ENCODE peak calls at places on chromosomes 1 and 21, in six cellular contexts. W is lung microvascular endothelial cell, T is thyroid gland, L is GM12865, B is ureter, X is RPMI8226. K is an unnamed sample.

GRCh38 chr1:213947200-213947775 is 40.5 kb upstream of the PROX1 start:
- DNase-seq in T (no peak), X (no peak), L (no peak), W (no peak), B (no peak), K (no peak)

GRCh38 chr1:153532161-153532560 is 3.6 kb downstream of the S100A6 start:
- DNase-seq in W (peak), B (no peak), L (no peak), X (peak), T (no peak), K (no peak)

GRCh38 chr1:149917590-149918144 is at the start of gene SV2A:
- DNase-seq in T (peak), B (peak), W (no peak), L (no peak), X (no peak), K (no peak)

GRCh38 chr21:16775056-16775455 is 737.8 kb upstream of the CXADR start:
- DNase-seq in L (no peak), X (no peak), B (no peak), W (no peak), T (peak), K (no peak)

GRCh38 chr21:33682992-33683627 is 40.8 kb downstream of the ITSN1 start:
- DNase-seq in W (peak), B (no peak), L (peak), X (no peak), T (no peak), K (no peak)

GRCh38 chr1:177862916-177863315 is 106.9 kb downstream of the SEC16B start:
- DNase-seq in T (no peak), X (no peak), B (no peak), L (no peak), W (no peak), K (no peak)

GRCh38 chr21:43604505-43605204 is 54.6 kb downstream of the HSF2BP start:
- DNase-seq in B (no peak), W (no peak), T (no peak), X (no peak), L (no peak), K (no peak)

GRCh38 chr1:77014396-77014795 is 147.1 kb downstream of the ST6GALNAC5 start:
- DNase-seq in T (no peak), X (no peak), L (peak), B (no peak), W (no peak), K (no peak)

GRCh38 chr1:41382531-41383090 is 21.4 kb downstream of the FOXO6 start:
- DNase-seq in L (no peak), X (no peak), B (peak), T (peak), W (peak), K (no peak)

K was measured in GM13977.